ENCODE peak calls at places on chromosomes 3 and 15, in four cellular contexts. A, M, E and Q are unnamed samples.

GRCh38 chr15:38130739-38131498 is 121.7 kb upstream of the SPRED1 start:
- DNase-seq in A (peak), E (no peak), M (no peak), Q (peak)

GRCh38 chr3:27859821-27860220 is 137.7 kb upstream of the EOMES start:
- DNase-seq in M (no peak), A (no peak), E (no peak), Q (no peak)

GRCh38 chr3:23549148-23549910 is 256.4 kb upstream of the UBE2E1 start:
- DNase-seq in A (no peak), E (no peak), M (peak), Q (no peak)

GRCh38 chr3:69738859-69739203 is 433 bp upstream of the MITF start:
- DNase-seq in M (no peak), E (no peak), A (no peak), Q (no peak)

GRCh38 chr15:52086001-52086786 is 26.4 kb downstream of the BCL2L10 start:
- DNase-seq in A (no peak), M (no peak), E (no peak), Q (no peak)

GRCh38 chr3:79415351-79415750 is 352.4 kb downstream of the ROBO1 start:
- DNase-seq in M (no peak), A (no peak), E (no peak), Q (no peak)

GRCh38 chr15:77187751-77188464 is 117.0 kb upstream of the TSPAN3 start:
- DNase-seq in A (no peak), M (no peak), E (no peak), Q (no peak)

GRCh38 chr15:71437919-71438318 is 322.6 kb downstream of the THSD4 start:
- DNase-seq in M (peak), E (no peak), A (no peak), Q (no peak)

GRCh38 chr15:51132384-51133139 is 37.9 kb upstream of the TNFAIP8L3 start:
- DNase-seq in M (peak), E (no peak), A (no peak), Q (no peak)

GRCh38 chr3:158773845-158774542 is 27.9 kb upstream of the MFSD1 start:
- DNase-seq in E (no peak), M (peak), A (no peak), Q (peak)

GRCh38 chr3:12975748-12976522 is 97.3 kb downstream of the IQSEC1 start:
- DNase-seq in A (no peak), M (no peak), E (no peak), Q (no peak)

GRCh38 chr3:16520636-16521579 is 7.4 kb upstream of the RFTN1 start:
- DNase-seq in E (no peak), M (no peak), A (no peak), Q (no peak)

GRCh38 chr3:17355591-17355990 is 386.8 kb downstream of the TBC1D5 start:
- DNase-seq in M (no peak), A (no peak), E (no peak), Q (no peak)

GRCh38 chr3:42166214-42166613 is 75.1 kb downstream of the TRAK1 start:
- DNase-seq in M (no peak), A (no peak), E (no peak), Q (no peak)

GRCh38 chr15:66412213-66412612 is 25.5 kb downstream of the MAP2K1 start:
- DNase-seq in E (no peak), M (no peak), A (no peak), Q (no peak)

GRCh38 chr3:8554725-8555621 is 53.4 kb downstream of the LMCD1 start:
- DNase-seq in E (no peak), M (no peak), A (no peak), Q (no peak)

GRCh38 chr3:98513136-98513535 is 9.6 kb downstream of the CLDND1 start:
- DNase-seq in A (no peak), E (no peak), M (peak), Q (no peak)

GRCh38 chr15:76994971-76995945 is at the start of gene PSTPIP1:
- DNase-seq in A (no peak), M (no peak), E (peak), Q (no peak)

GRCh38 chr3:11642455-11643162 is 1.1 kb downstream of the VGLL4 start:
- DNase-seq in A (no peak), E (peak), M (peak), Q (peak)

GRCh38 chr3:69764861-69765260 is 25.6 kb downstream of the MITF start:
- DNase-seq in A (no peak), M (peak), E (no peak), Q (no peak)

GRCh38 chr3:123540285-123540684 is 44.6 kb downstream of the HACD2 start:
- DNase-seq in A (no peak), E (no peak), M (no peak), Q (no peak)

GRCh38 chr3:16094644-16095272 is 79.7 kb upstream of the GALNT15 start:
- DNase-seq in M (no peak), E (no peak), A (no peak), Q (no peak)

GRCh38 chr15:37134244-37134643 is 33.9 kb upstream of the MEIS2 start:
- DNase-seq in A (no peak), E (no peak), M (no peak), Q (no peak)

GRCh38 chr3:59772416-59773408 is 722.9 kb upstream of the CFAP20DC start:
- DNase-seq in M (no peak), A (no peak), E (peak), Q (no peak)

GRCh38 chr3:50415066-50415465 is 55.7 kb upstream of the TMEM115 start:
- DNase-seq in A (no peak), E (no peak), M (no peak), Q (no peak)

GRCh38 chr3:174333640-174334039 is 525.5 kb upstream of the NAALADL2 start:
- DNase-seq in E (no peak), A (no peak), M (no peak), Q (no peak)

GRCh38 chr15:66098019-66098363 is 155.6 kb downstream of the MEGF11 start:
- DNase-seq in M (no peak), A (no peak), E (no peak), Q (no peak)

GRCh38 chr3:116614795-116615362 is 94.7 kb upstream of the TUSC7 start:
- DNase-seq in A (no peak), E (no peak), M (no peak), Q (no peak)

GRCh38 chr3:45462522-45463262 is 74.3 kb downstream of the LARS2 start:
- DNase-seq in M (no peak), E (no peak), A (no peak), Q (peak)

GRCh38 chr3:148815736-148816135 is 11.9 kb upstream of the CPB1 start:
- DNase-seq in A (no peak), M (no peak), E (no peak), Q (no peak)

GRCh38 chr3:64574194-64574593 is 113.6 kb downstream of the ADAMTS9 start:
- DNase-seq in A (no peak), M (no peak), E (no peak), Q (no peak)

GRCh38 chr15:89837830-89838178 is 23.2 kb upstream of the ANPEP start:
- DNase-seq in M (no peak), E (no peak), A (no peak), Q (no peak)